ENCODE peak calls at places on chromosomes 4 and X, in eight cellular contexts. X, P, Y, M, T, S, H and N are unnamed samples.

GRCh38 chr4:4810365-4810764 is 49.1 kb upstream of the MSX1 start:
- DNase-seq in X (no peak), P (no peak), Y (no peak), M (no peak), T (no peak), S (no peak), H (no peak), N (no peak)

GRCh38 chrX:134821370-134821769 is 163.1 kb upstream of the PLAC1 start:
- DNase-seq in X (peak), P (no peak), Y (no peak), M (no peak), T (peak), S (no peak), H (no peak), N (no peak)

GRCh38 chr4:52836120-52836519 is 26.0 kb upstream of the RASL11B start:
- DNase-seq in X (no peak), P (no peak), Y (no peak), M (no peak), T (no peak), S (no peak), H (no peak), N (no peak)

GRCh38 chrX:129523076-129524055 is at the start of gene SMARCA1:
- DNase-seq in X (peak), P (peak), Y (peak), M (peak), T (peak), S (peak), H (no peak), N (no peak)

GRCh38 chr4:45036677-45037076 is 310.3 kb upstream of the GNPDA2 start:
- DNase-seq in X (no peak), P (peak), Y (no peak), M (no peak), T (no peak), S (no peak), H (no peak), N (no peak)

GRCh38 chr4:27087306-27088045 is 226.8 kb downstream of the STIM2 start:
- DNase-seq in X (no peak), P (no peak), Y (peak), M (no peak), T (no peak), S (no peak), H (no peak), N (no peak)

GRCh38 chrX:85903692-85904471 is 143.5 kb downstream of the CHM start:
- DNase-seq in X (no peak), P (no peak), Y (no peak), M (no peak), T (no peak), S (no peak), H (no peak), N (no peak)

GRCh38 chr4:182604161-182604591 is 313.0 kb downstream of the DCTD start:
- DNase-seq in X (peak), P (no peak), Y (no peak), M (no peak), T (no peak), S (no peak), H (no peak), N (no peak)

GRCh38 chrX:29225670-29226069 is 638.4 kb downstream of the IL1RAPL1 start:
- DNase-seq in X (no peak), P (no peak), Y (no peak), M (no peak), T (no peak), S (no peak), H (no peak), N (no peak)

GRCh38 chrX:43349363-43349762 is 306.7 kb upstream of the MAOA start:
- DNase-seq in X (peak), P (peak), Y (no peak), M (no peak), T (no peak), S (peak), H (no peak), N (no peak)

GRCh38 chr4:53553486-53554210 is 37.6 kb downstream of the LNX1 start:
- DNase-seq in X (no peak), P (no peak), Y (no peak), M (no peak), T (no peak), S (no peak), H (no peak), N (no peak)

GRCh38 chrX:44042731-44043130 is 69.5 kb upstream of the NDP start:
- DNase-seq in X (no peak), P (no peak), Y (peak), M (no peak), T (peak), S (no peak), H (no peak), N (no peak)

GRCh38 chr4:60992037-60992436 is 208.1 kb upstream of the ADGRL3 start:
- DNase-seq in X (no peak), P (no peak), Y (no peak), M (no peak), T (no peak), S (no peak), H (no peak), N (no peak)

DNA sequence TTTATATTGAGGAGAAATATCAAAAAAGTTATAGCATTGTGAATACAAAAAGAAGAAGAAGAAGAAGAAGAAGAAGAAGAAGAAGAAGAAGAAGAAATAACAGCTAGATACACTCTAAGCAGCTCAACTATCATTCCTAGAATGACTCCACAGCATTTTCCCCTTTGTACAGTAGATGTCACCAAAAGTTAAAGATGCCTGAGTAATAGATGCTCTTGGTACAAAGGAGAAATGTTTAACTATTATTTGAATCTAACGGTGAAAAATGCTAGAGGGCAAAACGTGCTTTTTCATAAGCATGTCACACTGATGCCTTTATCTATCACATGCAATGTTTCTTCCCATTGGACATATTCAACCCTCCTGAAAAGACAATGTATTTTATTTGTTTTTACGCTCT is 178.4 kb upstream of the GPRIN3 start:
- DNase-seq in X (peak), P (no peak), Y (no peak), M (no peak), T (no peak), S (no peak), H (no peak), N (no peak)
- TF ChIP-seq CTCF in X (peak), P (no peak), Y (no peak), M (no peak), T (peak), S (peak), H (no peak), N (no peak)

DNA sequence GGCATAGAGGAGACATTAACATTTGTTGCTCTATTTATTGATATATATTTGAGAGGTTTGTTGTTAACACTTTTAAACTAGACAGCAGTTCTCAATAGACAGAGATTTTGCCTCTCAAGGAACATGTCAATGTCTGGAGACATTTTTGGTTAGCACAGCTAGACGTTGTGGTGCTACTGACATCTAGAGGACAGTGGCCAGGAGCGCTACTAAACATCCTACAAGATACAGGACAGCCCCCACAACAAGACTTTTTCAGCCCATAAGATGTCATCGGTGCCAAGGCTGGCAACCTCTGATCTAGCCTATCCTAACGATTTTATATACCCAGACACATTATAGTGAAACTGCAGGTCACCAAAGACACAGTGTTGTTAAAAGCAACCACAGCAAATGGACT is 18.4 kb upstream of the CTSO start:
- DNase-seq in X (peak), P (peak), Y (no peak), M (no peak), T (no peak), S (no peak), H (no peak), N (no peak)
- TF ChIP-seq CTCF in X (peak), P (peak), Y (no peak), M (no peak), T (no peak), S (peak), H (no peak), N (no peak)

DNA sequence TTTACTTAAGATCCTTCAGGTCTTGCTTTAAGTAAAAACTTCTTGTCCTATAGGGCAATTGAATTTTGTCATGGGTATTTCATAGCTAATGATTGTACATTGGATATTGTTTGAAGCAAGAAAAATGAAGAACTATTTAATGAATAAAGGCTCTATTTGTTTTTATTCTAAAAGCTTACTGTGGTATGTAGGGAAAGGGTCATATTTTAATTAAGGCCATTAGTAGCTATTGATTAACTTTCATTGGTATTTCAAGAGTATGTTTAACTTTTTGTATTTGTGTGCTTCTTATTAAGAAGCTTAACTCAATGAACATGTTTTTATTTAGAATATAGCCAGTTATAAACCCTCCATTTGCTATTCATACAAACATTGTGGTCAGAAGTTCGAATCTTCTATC is 1951.8 kb upstream of the ADGRL3 start:
- DNase-seq in X (no peak), P (no peak), Y (no peak), M (no peak), T (no peak), S (no peak), H (no peak), N (no peak)
- TF ChIP-seq CTCF in X (no peak), P (no peak), Y (no peak), M (no peak), T (no peak), S (no peak), H (no peak), N (no peak)

GRCh38 chrX:110853610-110854009 is 58.0 kb upstream of the CHRDL1 start:
- DNase-seq in X (peak), P (peak), Y (peak), M (no peak), T (no peak), S (no peak), H (no peak), N (no peak)
- TF ChIP-seq CTCF in X (peak), P (peak), Y (no peak), M (peak), T (no peak), S (no peak), H (no peak), N (no peak)

DNA sequence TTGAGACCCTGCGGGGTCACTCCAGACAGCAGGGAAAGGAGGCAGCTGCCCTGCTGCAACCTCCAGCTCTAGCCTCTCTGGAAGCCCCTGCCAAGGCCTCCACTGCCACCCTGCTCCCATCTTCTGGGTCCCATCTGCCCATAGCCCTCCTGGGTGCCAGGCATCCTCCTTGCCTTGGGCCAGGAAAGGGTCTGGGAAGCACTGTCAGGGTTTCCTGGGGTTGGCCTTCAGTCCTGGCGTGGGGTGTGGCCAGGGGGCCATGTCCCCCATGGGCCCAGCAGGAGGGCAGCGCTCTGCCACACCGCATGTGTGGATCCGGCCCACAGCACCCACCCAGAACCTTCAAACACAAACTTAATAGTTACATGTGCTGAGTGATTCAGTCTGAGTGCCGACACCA is 3.4 kb upstream of the CPLX1 start:
- DNase-seq in X (no peak), P (no peak), Y (no peak), M (peak), T (no peak), S (no peak), H (no peak), N (no peak)
- TF ChIP-seq CTCF in X (no peak), P (no peak), Y (no peak), M (no peak), T (no peak), S (no peak), H (no peak), N (no peak)

GRCh38 chrX:133177202-133177601 is 41.0 kb downstream of the TFDP3 start:
- DNase-seq in X (no peak), P (no peak), Y (no peak), M (no peak), T (no peak), S (no peak), H (no peak), N (no peak)

DNA sequence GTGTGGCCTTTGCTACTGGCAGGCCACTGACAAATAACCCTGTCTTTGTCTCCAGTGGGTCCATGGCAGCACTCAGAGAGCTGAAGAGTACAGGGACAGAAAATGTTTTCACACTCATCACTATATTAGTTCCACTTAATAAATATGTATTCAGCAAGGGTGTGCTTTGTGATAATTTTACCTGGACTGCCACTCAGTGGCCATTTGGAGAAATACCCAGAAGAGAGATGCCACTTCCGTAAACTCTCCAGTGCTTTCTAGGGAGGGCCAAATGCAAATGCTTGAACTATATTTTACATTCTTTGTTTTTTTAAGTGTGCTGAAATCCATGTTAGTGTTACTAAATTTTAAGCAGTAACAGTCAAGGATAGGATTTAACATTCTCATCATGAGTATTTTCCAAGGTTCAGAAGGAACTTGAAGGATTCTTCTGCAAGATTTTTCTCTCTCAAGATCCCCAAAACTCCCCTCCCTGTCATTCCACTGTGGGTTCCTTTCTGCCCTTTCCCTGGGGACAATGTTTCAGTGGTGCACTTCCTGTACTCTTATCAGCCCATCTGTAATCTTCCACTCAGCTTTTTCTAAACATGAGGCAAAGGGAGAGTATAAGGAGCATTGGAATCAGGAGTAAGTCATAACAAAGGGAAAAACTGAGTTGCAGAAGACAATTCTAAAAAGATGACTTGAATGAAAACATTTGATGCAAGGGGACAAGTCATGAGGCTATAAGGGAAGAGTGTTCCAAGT is 46.0 kb downstream of the TFDP3 start:
- DNase-seq in X (no peak), P (peak), Y (no peak), M (no peak), T (no peak), S (no peak), H (no peak), N (no peak)
- TF ChIP-seq CTCF in X (no peak), P (peak), Y (no peak), M (peak), T (peak), S (no peak), H (no peak), N (no peak)